ENCODE peak calls at places on chromosome 15, in ten cellular contexts. T is Karpas-422; L is ovary; X is astrocyte; E is naive thymus-derived CD4-positive, alpha-beta T cell; H is substantia nigra; K is CD8-positive, alpha-beta T cell; G is RWPE1; S is iPS DF 6.9; M is epithelial cell of prostate. C is an unnamed sample.
A peak's percentile ranks its signal among the peaks of the same experiment; 100 is the strongest.

GRCh38 chr15:66323312-66323928 is 30.1 kb downstream of the DIS3L start:
- DNase-seq in E (no peak), L (no peak), M (no peak), H (no peak), X (no peak), T (no peak), S (no peak), K (no peak), G (no peak), C (no peak)

GRCh38 chr15:42355291-42355690 is 4.0 kb upstream of the CAPN3 start:
- DNase-seq in K (no peak), H (no peak), L (no peak), T (no peak), E (no peak), M (no peak), X (no peak), G (no peak), S (no peak), C (no peak)

GRCh38 chr15:69317392-69317841 is 18.7 kb downstream of the PAQR5 start:
- DNase-seq in H (no peak), K (no peak), X (no peak), T (no peak), G (no peak), L (no peak), S (no peak), E (no peak), M (no peak), C (no peak)

GRCh38 chr15:49135893-49136292 is 19.5 kb downstream of the COPS2 start:
- DNase-seq in M (peak; percentile 34), T (no peak), S (no peak), E (no peak), L (no peak), G (peak; percentile 62), X (peak; percentile 94), H (no peak), K (no peak), C (no peak)

GRCh38 chr15:99291643-99292042 is 40.4 kb downstream of the LRRC28 start:
- DNase-seq in T (no peak), L (no peak), G (no peak), S (no peak), H (no peak), X (no peak), K (no peak), M (no peak), E (no peak), C (no peak)

GRCh38 chr15:73357999-73358665 is 10.6 kb downstream of the HCN4 start:
- DNase-seq in H (no peak), K (no peak), E (no peak), T (no peak), S (no peak), M (no peak), G (no peak), L (no peak), X (no peak), C (no peak)

GRCh38 chr15:70111203-70112017 is 13.7 kb upstream of the TLE3 start:
- DNase-seq in K (no peak), E (no peak), T (peak; percentile 50), S (no peak), X (peak; percentile 87), M (no peak), G (no peak), L (peak; percentile 83), H (peak; percentile 53), C (peak; percentile 72)

GRCh38 chr15:67521770-67522568 is 1.0 kb downstream of the C15orf61 start:
- DNase-seq in H (no peak), M (no peak), K (no peak), X (peak; percentile 39), L (no peak), G (no peak), S (no peak), E (no peak), T (peak; percentile 59), C (no peak)

GRCh38 chr15:31332020-31332680 is 5.5 kb downstream of the KLF13 start:
- DNase-seq in K (no peak), X (no peak), H (no peak), S (no peak), G (no peak), E (no peak), L (no peak), T (no peak), M (no peak), C (no peak)

GRCh38 chr15:91158415-91159394 is 58.6 kb downstream of the SV2B start:
- DNase-seq in L (no peak), E (no peak), K (no peak), H (no peak), M (no peak), G (no peak), T (no peak), X (no peak), S (no peak), C (no peak)

GRCh38 chr15:40379853-40380252 is 2.7 kb upstream of the KNSTRN start:
- DNase-seq in L (peak; percentile 42), K (no peak), M (peak; percentile 73), E (no peak), X (peak; percentile 97), S (no peak), G (peak; percentile 95), T (no peak), H (peak; percentile 15), C (no peak)

GRCh38 chr15:87716422-87716821 is 540.1 kb downstream of the NTRK3 start:
- DNase-seq in M (no peak), S (peak; percentile 9), L (no peak), K (no peak), X (no peak), G (no peak), H (no peak), E (no peak), T (no peak), C (no peak)

GRCh38 chr15:46461416-46461815 is 826.6 kb downstream of the SQOR start:
- DNase-seq in S (no peak), H (no peak), G (no peak), T (no peak), M (no peak), E (no peak), X (no peak), L (no peak), K (no peak), C (no peak)

GRCh38 chr15:64623347-64624024 is 151.9 kb downstream of the RBPMS2 start:
- DNase-seq in T (peak; percentile 69), X (no peak), S (no peak), M (no peak), G (no peak), E (no peak), L (no peak), H (no peak), K (no peak), C (peak; percentile 17)

GRCh38 chr15:90886291-90886614 is 1.9 kb downstream of the FES start:
- DNase-seq in K (no peak), L (no peak), X (no peak), T (no peak), G (no peak), S (no peak), M (no peak), E (no peak), H (no peak), C (no peak)

GRCh38 chr15:62719316-62719715 is 323.2 kb upstream of the TPM1 start:
- DNase-seq in E (no peak), T (no peak), S (no peak), H (no peak), X (peak; percentile 61), L (no peak), M (no peak), K (no peak), G (no peak), C (no peak)
- H3K27ac ChIP-seq in E (no peak overlapping the region), T (no peak overlapping the region), S (no peak overlapping the region), H (no peak overlapping the region), X (no peak overlapping the region), L (no peak overlapping the region), M (no peak overlapping the region), K (no peak overlapping the region), G (no peak overlapping the region), C (no peak overlapping the region)

DNA sequence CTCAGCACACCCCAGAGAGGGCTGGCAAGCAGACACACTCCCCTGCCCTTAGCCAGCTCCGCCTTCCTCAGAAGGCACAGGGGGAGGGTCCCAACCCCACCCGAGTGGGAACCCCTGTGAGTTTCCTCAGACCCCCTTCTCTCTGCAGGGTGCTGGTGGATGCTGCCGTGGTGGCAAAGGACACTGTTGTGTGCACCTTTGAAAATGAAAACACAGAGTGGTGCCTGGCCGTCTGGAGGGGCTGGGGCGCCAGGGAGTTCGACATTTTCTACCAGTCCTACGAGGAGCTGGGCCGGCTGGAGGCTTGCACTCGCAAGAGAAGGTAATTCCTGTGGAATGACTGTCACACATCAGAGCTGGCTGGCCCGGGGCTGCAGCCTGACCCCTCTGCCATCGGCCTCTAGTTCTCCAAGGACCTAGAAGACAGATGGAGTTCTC is 149.4 kb downstream of the LRRK1 start:
- DNase-seq in X (peak; percentile 11), E (no peak), G (no peak), S (no peak), T (no peak), L (no peak), M (no peak), K (no peak), H (no peak), C (no peak)
- H3K27ac ChIP-seq in X (no peak overlapping the region), E (no peak overlapping the region), G (peak overlapping the region; percentile 65), S (peak overlapping the region; percentile 98), T (no peak overlapping the region), L (peak overlapping the region; percentile 70), M (no peak overlapping the region), K (no peak overlapping the region), H (no peak overlapping the region), C (no peak overlapping the region)

GRCh38 chr15:55744026-55744655 is 1.2 kb upstream of the PRTG start:
- DNase-seq in L (no peak), M (no peak), G (no peak), H (no peak), K (no peak), X (no peak), S (no peak), T (no peak), E (no peak), C (no peak)
- H3K27ac ChIP-seq in L (no peak overlapping the region), M (no peak overlapping the region), G (no peak overlapping the region), H (no peak overlapping the region), K (no peak overlapping the region), X (no peak overlapping the region), S (no peak overlapping the region), T (no peak overlapping the region), E (no peak overlapping the region), C (no peak overlapping the region)

GRCh38 chr15:85333132-85333831 is 47.1 kb upstream of the AKAP13 start:
- DNase-seq in L (no peak), T (no peak), G (no peak), M (no peak), H (no peak), K (no peak), X (peak; percentile 98), S (no peak), E (no peak), C (no peak)
- H3K27ac ChIP-seq in L (no peak overlapping the region), T (no peak overlapping the region), G (no peak overlapping the region), M (no peak overlapping the region), H (no peak overlapping the region), K (no peak overlapping the region), X (peak overlapping the region; percentile 32), S (no peak overlapping the region), E (no peak overlapping the region), C (no peak overlapping the region)

C was measured in dorsolateral prefrontal cortex.